ENCODE peak calls at places on chromosomes 13 and 19, in seven cellular contexts. One of them, this sample, is unnamed.

GRCh38 chr19:917323-918151 is at the start of gene KISS1R:
- DNase-seq in cardiac muscle cell: peak
- DNase-seq in mucosa of descending colon: peak
- DNase-seq in adrenal gland: no peak
- DNase-seq in nephron progenitor cell: peak
- DNase-seq in AG04449: no peak
- DNase-seq in fibroblast of mammary gland: no peak
- DNase-seq in this sample: peak

GRCh38 chr13:110957181-110957884 is 42.5 kb upstream of the ANKRD10 start:
- DNase-seq in cardiac muscle cell: no peak
- DNase-seq in mucosa of descending colon: no peak
- DNase-seq in adrenal gland: no peak
- DNase-seq in nephron progenitor cell: no peak
- DNase-seq in AG04449: no peak
- DNase-seq in fibroblast of mammary gland: peak
- DNase-seq in this sample: peak

GRCh38 chr13:60143775-60144174 is 20.0 kb downstream of the DIAPH3 start:
- DNase-seq in cardiac muscle cell: no peak
- DNase-seq in mucosa of descending colon: no peak
- DNase-seq in adrenal gland: no peak
- DNase-seq in nephron progenitor cell: no peak
- DNase-seq in AG04449: no peak
- DNase-seq in fibroblast of mammary gland: peak
- DNase-seq in this sample: no peak

GRCh38 chr19:7262470-7262869 is 31.7 kb downstream of the INSR start:
- DNase-seq in cardiac muscle cell: no peak
- DNase-seq in mucosa of descending colon: no peak
- DNase-seq in adrenal gland: no peak
- DNase-seq in nephron progenitor cell: no peak
- DNase-seq in AG04449: no peak
- DNase-seq in fibroblast of mammary gland: no peak
- DNase-seq in this sample: no peak

GRCh38 chr19:7861619-7862412 is 12.4 kb downstream of the PRR36 start:
- DNase-seq in cardiac muscle cell: no peak
- DNase-seq in mucosa of descending colon: no peak
- DNase-seq in adrenal gland: no peak
- DNase-seq in nephron progenitor cell: no peak
- DNase-seq in AG04449: no peak
- DNase-seq in fibroblast of mammary gland: no peak
- DNase-seq in this sample: no peak

GRCh38 chr13:68257111-68257842 is 1027.1 kb upstream of the PCDH9 start:
- DNase-seq in cardiac muscle cell: no peak
- DNase-seq in mucosa of descending colon: no peak
- DNase-seq in adrenal gland: no peak
- DNase-seq in nephron progenitor cell: peak
- DNase-seq in AG04449: no peak
- DNase-seq in fibroblast of mammary gland: peak
- DNase-seq in this sample: no peak

GRCh38 chr19:1584500-1585242 is 8.0 kb downstream of the MBD3 start:
- DNase-seq in cardiac muscle cell: no peak
- DNase-seq in mucosa of descending colon: no peak
- DNase-seq in adrenal gland: no peak
- DNase-seq in nephron progenitor cell: no peak
- DNase-seq in AG04449: no peak
- DNase-seq in fibroblast of mammary gland: no peak
- DNase-seq in this sample: no peak

GRCh38 chr19:9721861-9722260 is 46.7 kb downstream of the ZNF846 start:
- DNase-seq in cardiac muscle cell: no peak
- DNase-seq in mucosa of descending colon: no peak
- DNase-seq in adrenal gland: no peak
- DNase-seq in nephron progenitor cell: no peak
- DNase-seq in AG04449: no peak
- DNase-seq in fibroblast of mammary gland: no peak
- DNase-seq in this sample: no peak

GRCh38 chr13:98595134-98595533 is 18.2 kb upstream of the STK24 start:
- DNase-seq in cardiac muscle cell: no peak
- DNase-seq in mucosa of descending colon: no peak
- DNase-seq in adrenal gland: no peak
- DNase-seq in nephron progenitor cell: no peak
- DNase-seq in AG04449: no peak
- DNase-seq in fibroblast of mammary gland: no peak
- DNase-seq in this sample: no peak

GRCh38 chr13:94192576-94192975 is 286.9 kb downstream of the DCT start:
- DNase-seq in cardiac muscle cell: peak
- DNase-seq in mucosa of descending colon: peak
- DNase-seq in adrenal gland: peak
- DNase-seq in nephron progenitor cell: peak
- DNase-seq in AG04449: no peak
- DNase-seq in fibroblast of mammary gland: peak
- DNase-seq in this sample: no peak

GRCh38 chr13:108926848-108927247 is 297.4 kb downstream of the MYO16 start:
- DNase-seq in cardiac muscle cell: no peak
- DNase-seq in mucosa of descending colon: no peak
- DNase-seq in adrenal gland: no peak
- DNase-seq in nephron progenitor cell: no peak
- DNase-seq in AG04449: no peak
- DNase-seq in fibroblast of mammary gland: no peak
- DNase-seq in this sample: no peak

GRCh38 chr19:50152578-50152977 is 10.5 kb downstream of the IZUMO2 start:
- DNase-seq in cardiac muscle cell: no peak
- DNase-seq in mucosa of descending colon: no peak
- DNase-seq in adrenal gland: no peak
- DNase-seq in nephron progenitor cell: no peak
- DNase-seq in AG04449: no peak
- DNase-seq in fibroblast of mammary gland: no peak
- DNase-seq in this sample: no peak

GRCh38 chr19:50148528-50148927 is 14.6 kb downstream of the IZUMO2 start:
- DNase-seq in cardiac muscle cell: no peak
- DNase-seq in mucosa of descending colon: no peak
- DNase-seq in adrenal gland: no peak
- DNase-seq in nephron progenitor cell: no peak
- DNase-seq in AG04449: no peak
- DNase-seq in fibroblast of mammary gland: no peak
- DNase-seq in this sample: no peak

GRCh38 chr19:50147462-50148423 is 15.3 kb downstream of the IZUMO2 start:
- DNase-seq in cardiac muscle cell: peak
- DNase-seq in mucosa of descending colon: peak
- DNase-seq in adrenal gland: peak
- DNase-seq in nephron progenitor cell: peak
- DNase-seq in AG04449: peak
- DNase-seq in fibroblast of mammary gland: peak
- DNase-seq in this sample: peak
- TF ChIP-seq CTCF in cardiac muscle cell: peak
- TF ChIP-seq CTCF in mucosa of descending colon: no peak
- TF ChIP-seq CTCF in adrenal gland: peak
- TF ChIP-seq CTCF in nephron progenitor cell: peak
- TF ChIP-seq CTCF in AG04449: peak
- TF ChIP-seq CTCF in fibroblast of mammary gland: peak
- TF ChIP-seq CTCF in this sample: peak

DNA sequence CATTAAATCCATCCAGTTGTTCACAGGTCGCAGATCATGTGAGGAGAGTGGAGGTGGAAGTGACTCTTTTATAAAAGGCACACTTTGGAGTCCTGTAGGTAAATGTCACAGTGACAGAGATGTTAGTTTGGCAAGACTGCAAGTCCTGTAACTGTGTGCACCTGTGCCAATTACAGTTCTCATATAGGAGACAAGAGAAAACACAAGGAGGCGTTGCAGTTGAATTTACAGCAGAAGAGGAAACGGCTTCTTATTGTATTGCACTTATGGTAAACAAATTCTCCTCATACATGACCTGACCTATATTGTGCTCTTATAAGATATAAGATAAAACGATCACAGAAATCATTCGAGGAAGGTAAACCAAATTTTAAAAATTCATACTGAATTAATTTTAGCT is 732.8 kb upstream of the SLC10A2 start:
- DNase-seq in cardiac muscle cell: no peak
- DNase-seq in mucosa of descending colon: no peak
- DNase-seq in adrenal gland: no peak
- DNase-seq in nephron progenitor cell: no peak
- DNase-seq in AG04449: no peak
- DNase-seq in fibroblast of mammary gland: no peak
- DNase-seq in this sample: no peak
- TF ChIP-seq CTCF in cardiac muscle cell: no peak
- TF ChIP-seq CTCF in mucosa of descending colon: no peak
- TF ChIP-seq CTCF in adrenal gland: no peak
- TF ChIP-seq CTCF in nephron progenitor cell: no peak
- TF ChIP-seq CTCF in AG04449: no peak
- TF ChIP-seq CTCF in fibroblast of mammary gland: no peak
- TF ChIP-seq CTCF in this sample: no peak

GRCh38 chr13:72431981-72432617 is 295.3 kb downstream of the MZT1 start:
- DNase-seq in cardiac muscle cell: no peak
- DNase-seq in mucosa of descending colon: no peak
- DNase-seq in adrenal gland: no peak
- DNase-seq in nephron progenitor cell: no peak
- DNase-seq in AG04449: no peak
- DNase-seq in fibroblast of mammary gland: no peak
- DNase-seq in this sample: no peak
- TF ChIP-seq CTCF in cardiac muscle cell: no peak
- TF ChIP-seq CTCF in mucosa of descending colon: no peak
- TF ChIP-seq CTCF in adrenal gland: no peak
- TF ChIP-seq CTCF in nephron progenitor cell: no peak
- TF ChIP-seq CTCF in AG04449: no peak
- TF ChIP-seq CTCF in fibroblast of mammary gland: no peak
- TF ChIP-seq CTCF in this sample: no peak

GRCh38 chr19:58570770-58571574 is 2.2 kb downstream of the MZF1 start:
- DNase-seq in cardiac muscle cell: no peak
- DNase-seq in mucosa of descending colon: peak
- DNase-seq in adrenal gland: peak
- DNase-seq in nephron progenitor cell: no peak
- DNase-seq in AG04449: no peak
- DNase-seq in fibroblast of mammary gland: no peak
- DNase-seq in this sample: no peak

GRCh38 chr19:58571575-58571947 is 1.6 kb downstream of the MZF1 start:
- DNase-seq in cardiac muscle cell: no peak
- DNase-seq in mucosa of descending colon: peak
- DNase-seq in adrenal gland: peak
- DNase-seq in nephron progenitor cell: no peak
- DNase-seq in AG04449: no peak
- DNase-seq in fibroblast of mammary gland: no peak
- DNase-seq in this sample: no peak

GRCh38 chr19:58572026-58572817 is 913 bp downstream of the MZF1 start:
- DNase-seq in cardiac muscle cell: no peak
- DNase-seq in mucosa of descending colon: no peak
- DNase-seq in adrenal gland: no peak
- DNase-seq in nephron progenitor cell: no peak
- DNase-seq in AG04449: no peak
- DNase-seq in fibroblast of mammary gland: no peak
- DNase-seq in this sample: no peak

GRCh38 chr19:58573658-58574164 is 576 bp upstream of the MZF1 start:
- DNase-seq in cardiac muscle cell: no peak
- DNase-seq in mucosa of descending colon: no peak
- DNase-seq in adrenal gland: no peak
- DNase-seq in nephron progenitor cell: no peak
- DNase-seq in AG04449: no peak
- DNase-seq in fibroblast of mammary gland: no peak
- DNase-seq in this sample: no peak

GRCh38 chr19:58572818-58573657 is at the start of gene MZF1:
- DNase-seq in cardiac muscle cell: peak
- DNase-seq in mucosa of descending colon: peak
- DNase-seq in adrenal gland: peak
- DNase-seq in nephron progenitor cell: peak
- DNase-seq in AG04449: peak
- DNase-seq in fibroblast of mammary gland: peak
- DNase-seq in this sample: peak
- TF ChIP-seq CTCF in cardiac muscle cell: no peak
- TF ChIP-seq CTCF in mucosa of descending colon: no peak
- TF ChIP-seq CTCF in adrenal gland: peak
- TF ChIP-seq CTCF in nephron progenitor cell: no peak
- TF ChIP-seq CTCF in AG04449: peak
- TF ChIP-seq CTCF in fibroblast of mammary gland: no peak
- TF ChIP-seq CTCF in this sample: no peak

GRCh38 chr19:14059652-14060155 is 2.2 kb downstream of the PALM3 start:
- DNase-seq in cardiac muscle cell: no peak
- DNase-seq in mucosa of descending colon: no peak
- DNase-seq in adrenal gland: no peak
- DNase-seq in nephron progenitor cell: no peak
- DNase-seq in AG04449: no peak
- DNase-seq in fibroblast of mammary gland: no peak
- DNase-seq in this sample: no peak

GRCh38 chr19:14061081-14061749 is 661 bp downstream of the PALM3 start:
- DNase-seq in cardiac muscle cell: no peak
- DNase-seq in mucosa of descending colon: no peak
- DNase-seq in adrenal gland: no peak
- DNase-seq in nephron progenitor cell: no peak
- DNase-seq in AG04449: no peak
- DNase-seq in fibroblast of mammary gland: no peak
- DNase-seq in this sample: no peak

GRCh38 chr19:14056741-14057356 is 5.0 kb downstream of the PALM3 start:
- DNase-seq in cardiac muscle cell: no peak
- DNase-seq in mucosa of descending colon: no peak
- DNase-seq in adrenal gland: no peak
- DNase-seq in nephron progenitor cell: no peak
- DNase-seq in AG04449: no peak
- DNase-seq in fibroblast of mammary gland: no peak
- DNase-seq in this sample: no peak

GRCh38 chr19:14058182-14059092 is 3.4 kb downstream of the PALM3 start:
- DNase-seq in cardiac muscle cell: no peak
- DNase-seq in mucosa of descending colon: no peak
- DNase-seq in adrenal gland: no peak
- DNase-seq in nephron progenitor cell: no peak
- DNase-seq in AG04449: no peak
- DNase-seq in fibroblast of mammary gland: no peak
- DNase-seq in this sample: no peak

DNA sequence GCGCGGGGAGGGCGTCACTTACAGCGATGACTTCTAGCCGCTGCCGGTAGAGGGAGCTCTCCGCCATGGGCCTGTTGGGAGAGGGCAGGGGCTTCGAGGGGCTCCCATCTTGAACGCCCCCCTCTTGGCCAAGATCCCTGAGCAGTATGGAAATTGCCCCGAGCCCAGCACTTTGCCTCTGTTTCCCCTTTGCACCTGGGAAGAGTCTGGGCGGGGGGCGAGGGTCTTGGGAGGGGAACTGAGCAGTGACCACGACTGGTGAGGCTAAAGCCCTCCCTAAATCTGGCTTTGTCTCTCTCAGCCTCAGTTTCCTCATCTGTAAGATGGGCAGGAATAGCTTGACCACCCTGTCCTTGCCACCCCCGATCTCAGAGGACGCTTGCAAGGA is 2.8 kb downstream of the PALM3 start:
- DNase-seq in cardiac muscle cell: peak
- DNase-seq in mucosa of descending colon: no peak
- DNase-seq in adrenal gland: no peak
- DNase-seq in nephron progenitor cell: peak
- DNase-seq in AG04449: no peak
- DNase-seq in fibroblast of mammary gland: no peak
- DNase-seq in this sample: peak
- TF ChIP-seq CTCF in cardiac muscle cell: peak
- TF ChIP-seq CTCF in mucosa of descending colon: peak
- TF ChIP-seq CTCF in adrenal gland: peak
- TF ChIP-seq CTCF in nephron progenitor cell: peak
- TF ChIP-seq CTCF in AG04449: peak
- TF ChIP-seq CTCF in fibroblast of mammary gland: peak
- TF ChIP-seq CTCF in this sample: peak

GRCh38 chr13:27251166-27252088 is at the start of gene RPL21:
- DNase-seq in cardiac muscle cell: peak
- DNase-seq in mucosa of descending colon: peak
- DNase-seq in adrenal gland: peak
- DNase-seq in nephron progenitor cell: peak
- DNase-seq in AG04449: peak
- DNase-seq in fibroblast of mammary gland: peak
- DNase-seq in this sample: peak
- TF ChIP-seq CTCF in cardiac muscle cell: no peak
- TF ChIP-seq CTCF in mucosa of descending colon: no peak
- TF ChIP-seq CTCF in adrenal gland: no peak
- TF ChIP-seq CTCF in nephron progenitor cell: no peak
- TF ChIP-seq CTCF in AG04449: no peak
- TF ChIP-seq CTCF in fibroblast of mammary gland: no peak
- TF ChIP-seq CTCF in this sample: no peak

GRCh38 chr13:78689011-78689410 is 30.1 kb upstream of the OBI1 start:
- DNase-seq in cardiac muscle cell: peak
- DNase-seq in mucosa of descending colon: no peak
- DNase-seq in adrenal gland: no peak
- DNase-seq in nephron progenitor cell: no peak
- DNase-seq in AG04449: no peak
- DNase-seq in fibroblast of mammary gland: no peak
- DNase-seq in this sample: no peak
- TF ChIP-seq CTCF in cardiac muscle cell: peak
- TF ChIP-seq CTCF in mucosa of descending colon: no peak
- TF ChIP-seq CTCF in adrenal gland: no peak
- TF ChIP-seq CTCF in nephron progenitor cell: no peak
- TF ChIP-seq CTCF in AG04449: no peak
- TF ChIP-seq CTCF in fibroblast of mammary gland: peak
- TF ChIP-seq CTCF in this sample: no peak

This sample was measured in foreskin fibroblast.